ENCODE peak calls at places on chromosomes 3 and 15, in four cellular contexts. One of them, this sample, is unnamed.

GRCh38 chr15:88246666-88247446 is 9.7 kb downstream of the NTRK3 start:
- DNase-seq in WTC11: peak; percentile 84
- DNase-seq in K562: peak; percentile 77
- DNase-seq in GM23338: peak; percentile 88
- DNase-seq in this sample: peak; percentile 92

GRCh38 chr3:117622130-117622841 is 912.7 kb downstream of the TUSC7 start:
- DNase-seq in WTC11: no peak
- DNase-seq in K562: no peak
- DNase-seq in GM23338: no peak
- DNase-seq in this sample: no peak

GRCh38 chr3:141955163-141955562 is 78.7 kb downstream of the ATP1B3 start:
- DNase-seq in WTC11: no peak
- DNase-seq in K562: no peak
- DNase-seq in GM23338: no peak
- DNase-seq in this sample: no peak

GRCh38 chr3:173911446-173911845 is 513.9 kb downstream of the NLGN1 start:
- DNase-seq in WTC11: no peak
- DNase-seq in K562: no peak
- DNase-seq in GM23338: peak; percentile 25
- DNase-seq in this sample: no peak

GRCh38 chr3:151016421-151016820 is 43.9 kb upstream of the CLRN1 start:
- DNase-seq in WTC11: no peak
- DNase-seq in K562: no peak
- DNase-seq in GM23338: no peak
- DNase-seq in this sample: no peak

GRCh38 chr15:63973212-63974009 is 72.9 kb downstream of the DAPK2 start:
- DNase-seq in WTC11: no peak
- DNase-seq in K562: no peak
- DNase-seq in GM23338: no peak
- DNase-seq in this sample: no peak

GRCh38 chr15:49255966-49256759 is 86.1 kb downstream of the GALK2 start:
- DNase-seq in WTC11: no peak
- DNase-seq in K562: no peak
- DNase-seq in GM23338: no peak
- DNase-seq in this sample: no peak

GRCh38 chr3:30970183-30970582 is 75.7 kb upstream of the GADL1 start:
- DNase-seq in WTC11: no peak
- DNase-seq in K562: no peak
- DNase-seq in GM23338: peak; percentile 14
- DNase-seq in this sample: no peak

GRCh38 chr15:23645379-23646164 is 2.1 kb downstream of the MAGEL2 start:
- DNase-seq in WTC11: peak; percentile 50
- DNase-seq in K562: peak; percentile 17
- DNase-seq in GM23338: peak; percentile 84
- DNase-seq in this sample: peak; percentile 51

GRCh38 chr3:134677196-134677986 is 26.6 kb upstream of the KY start:
- DNase-seq in WTC11: peak; percentile 80
- DNase-seq in K562: peak; percentile 56
- DNase-seq in GM23338: peak; percentile 78
- DNase-seq in this sample: peak; percentile 38

GRCh38 chr3:172550347-172550943 is 27.2 kb upstream of the TNFSF10 start:
- DNase-seq in WTC11: no peak
- DNase-seq in K562: peak; percentile 48
- DNase-seq in GM23338: no peak
- DNase-seq in this sample: no peak
- TF ChIP-seq CREB1 in WTC11: no peak
- TF ChIP-seq CREB1 in K562: no peak
- TF ChIP-seq CREB1 in GM23338: no peak
- TF ChIP-seq CREB1 in this sample: no peak

GRCh38 chr15:84605225-84605882 is 4.5 kb downstream of the ZSCAN2 start:
- DNase-seq in WTC11: no peak
- DNase-seq in K562: no peak
- DNase-seq in GM23338: no peak
- DNase-seq in this sample: no peak

GRCh38 chr15:84603630-84604379 is 3.0 kb downstream of the ZSCAN2 start:
- DNase-seq in WTC11: peak; percentile 32
- DNase-seq in K562: no peak
- DNase-seq in GM23338: peak; percentile 74
- DNase-seq in this sample: peak; percentile 47

GRCh38 chr15:84604804-84605203 is 4.0 kb downstream of the ZSCAN2 start:
- DNase-seq in WTC11: no peak
- DNase-seq in K562: no peak
- DNase-seq in GM23338: no peak
- DNase-seq in this sample: no peak

GRCh38 chr15:84608707-84609284 is 8.0 kb downstream of the ZSCAN2 start:
- DNase-seq in WTC11: no peak
- DNase-seq in K562: no peak
- DNase-seq in GM23338: peak; percentile 32
- DNase-seq in this sample: no peak

DNA sequence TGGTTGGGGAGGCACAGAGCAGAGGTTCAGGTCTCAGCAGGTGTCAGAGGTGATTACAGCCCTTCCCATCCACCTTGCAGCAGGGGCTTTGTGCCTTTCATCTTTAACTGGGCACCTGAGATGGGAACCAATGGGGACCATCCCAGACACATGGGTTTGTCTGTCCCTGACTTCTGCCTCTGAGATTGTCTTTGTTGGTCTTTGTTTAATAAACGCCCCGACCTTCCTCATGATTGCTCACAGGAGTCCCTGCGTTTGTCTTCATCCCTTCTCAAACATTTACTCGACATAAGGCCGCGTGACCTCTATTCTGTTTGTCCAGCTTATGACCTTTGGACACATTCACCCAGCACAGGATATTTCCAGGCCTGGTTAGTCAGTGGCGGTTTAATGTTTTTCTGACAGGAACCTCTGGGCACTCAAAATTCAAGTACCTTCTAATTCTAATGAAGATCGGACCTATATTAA is 5.9 kb downstream of the ZSCAN2 start:
- DNase-seq in WTC11: no peak
- DNase-seq in K562: no peak
- DNase-seq in GM23338: no peak
- DNase-seq in this sample: no peak
- TF ChIP-seq CREB1 in WTC11: no peak
- TF ChIP-seq CREB1 in K562: no peak
- TF ChIP-seq CREB1 in GM23338: no peak
- TF ChIP-seq CREB1 in this sample: no peak

GRCh38 chr3:149536429-149536828 is 61.9 kb downstream of the TM4SF4 start:
- DNase-seq in WTC11: peak; percentile 74
- DNase-seq in K562: no peak
- DNase-seq in GM23338: peak; percentile 78
- DNase-seq in this sample: peak; percentile 63
- TF ChIP-seq CREB1 in WTC11: no peak
- TF ChIP-seq CREB1 in K562: no peak
- TF ChIP-seq CREB1 in GM23338: no peak
- TF ChIP-seq CREB1 in this sample: no peak

GRCh38 chr3:187733371-187733770 is 11.9 kb downstream of the BCL6 start:
- DNase-seq in WTC11: no peak
- DNase-seq in K562: no peak
- DNase-seq in GM23338: no peak
- DNase-seq in this sample: no peak

GRCh38 chr3:187734841-187735240 is 10.4 kb downstream of the BCL6 start:
- DNase-seq in WTC11: no peak
- DNase-seq in K562: no peak
- DNase-seq in GM23338: no peak
- DNase-seq in this sample: no peak

GRCh38 chr3:187736418-187736871 is 8.8 kb downstream of the BCL6 start:
- DNase-seq in WTC11: no peak
- DNase-seq in K562: peak; percentile 13
- DNase-seq in GM23338: peak; percentile 36
- DNase-seq in this sample: no peak

GRCh38 chr3:187735837-187736236 is 9.4 kb downstream of the BCL6 start:
- DNase-seq in WTC11: no peak
- DNase-seq in K562: no peak
- DNase-seq in GM23338: no peak
- DNase-seq in this sample: no peak

GRCh38 chr3:187735383-187735782 is 9.9 kb downstream of the BCL6 start:
- DNase-seq in WTC11: no peak
- DNase-seq in K562: no peak
- DNase-seq in GM23338: no peak
- DNase-seq in this sample: no peak
- TF ChIP-seq CREB1 in WTC11: no peak
- TF ChIP-seq CREB1 in K562: no peak
- TF ChIP-seq CREB1 in GM23338: no peak
- TF ChIP-seq CREB1 in this sample: no peak

GRCh38 chr15:60681353-60681752 is 202.4 kb upstream of the ICE2 start:
- DNase-seq in WTC11: no peak
- DNase-seq in K562: no peak
- DNase-seq in GM23338: no peak
- DNase-seq in this sample: no peak

GRCh38 chr15:60679256-60679655 is 200.3 kb upstream of the ICE2 start:
- DNase-seq in WTC11: no peak
- DNase-seq in K562: no peak
- DNase-seq in GM23338: no peak
- DNase-seq in this sample: no peak

GRCh38 chr15:60682615-60683014 is 203.7 kb upstream of the ICE2 start:
- DNase-seq in WTC11: no peak
- DNase-seq in K562: no peak
- DNase-seq in GM23338: no peak
- DNase-seq in this sample: no peak

GRCh38 chr15:60683156-60683555 is 204.2 kb upstream of the ICE2 start:
- DNase-seq in WTC11: no peak
- DNase-seq in K562: no peak
- DNase-seq in GM23338: no peak
- DNase-seq in this sample: no peak

DNA sequence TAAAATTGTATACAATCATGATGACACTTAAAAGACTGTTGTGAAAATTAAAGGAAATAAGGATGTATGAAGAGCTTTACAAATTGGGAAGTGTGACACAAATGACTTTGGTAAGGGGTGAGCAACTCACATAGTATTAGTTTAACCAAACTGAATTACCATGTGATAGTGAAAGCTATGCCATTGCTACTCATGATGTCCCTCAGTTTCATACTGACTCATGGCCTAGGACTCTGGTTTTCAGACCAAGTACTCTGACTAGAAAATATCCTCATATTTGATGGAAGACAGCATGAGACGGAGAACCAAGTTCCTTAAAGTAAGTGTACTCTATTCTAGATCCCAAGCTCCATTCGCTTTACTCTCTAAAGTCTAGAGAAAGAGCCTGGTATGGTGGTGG is 203.2 kb upstream of the ICE2 start:
- DNase-seq in WTC11: no peak
- DNase-seq in K562: no peak
- DNase-seq in GM23338: no peak
- DNase-seq in this sample: no peak
- TF ChIP-seq CREB1 in WTC11: no peak
- TF ChIP-seq CREB1 in K562: no peak
- TF ChIP-seq CREB1 in GM23338: no peak
- TF ChIP-seq CREB1 in this sample: no peak

DNA sequence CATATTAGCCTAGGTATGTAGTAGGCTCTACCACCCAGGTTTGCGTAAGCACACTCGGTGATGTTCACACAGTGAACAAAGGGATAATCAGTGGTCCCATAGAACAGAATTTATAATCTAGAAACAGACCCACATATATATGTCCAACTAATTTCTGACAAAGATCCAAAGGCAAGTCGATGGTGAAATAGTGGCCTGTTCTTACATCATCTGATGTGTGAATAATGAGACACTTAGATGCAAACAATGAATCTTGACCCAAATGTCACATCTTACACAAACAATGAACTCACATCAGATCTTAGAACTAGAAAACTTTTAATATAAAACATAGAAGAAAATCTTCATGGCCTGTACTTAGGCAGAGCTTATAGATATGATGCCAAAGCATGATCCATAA is 17.6 kb upstream of the TM2D3 start:
- DNase-seq in WTC11: no peak
- DNase-seq in K562: no peak
- DNase-seq in GM23338: no peak
- DNase-seq in this sample: no peak
- TF ChIP-seq CREB1 in WTC11: no peak
- TF ChIP-seq CREB1 in K562: no peak
- TF ChIP-seq CREB1 in GM23338: no peak
- TF ChIP-seq CREB1 in this sample: no peak

GRCh38 chr3:146969356-146969755 is 364.2 kb upstream of the PLSCR5 start:
- DNase-seq in WTC11: no peak
- DNase-seq in K562: no peak
- DNase-seq in GM23338: no peak
- DNase-seq in this sample: no peak
- TF ChIP-seq CREB1 in WTC11: no peak
- TF ChIP-seq CREB1 in K562: no peak
- TF ChIP-seq CREB1 in GM23338: no peak
- TF ChIP-seq CREB1 in this sample: no peak

This sample was measured in H1.